ENCODE peak calls at places on chromosomes 7 and 10, in eight cellular contexts. One of them, this sample, is unnamed.

GRCh38 chr10:29859521-29860130 is 199.8 kb downstream of the JCAD start:
- DNase-seq in GM10248: no peak
- DNase-seq in mammary epithelial cell: peak; percentile 85
- DNase-seq in GM20000: no peak
- DNase-seq in progenitor cell of endocrine pancreas: no peak
- DNase-seq in pancreas: no peak
- DNase-seq in PC-9: no peak
- DNase-seq in epithelial cell of esophagus: peak; percentile 75
- DNase-seq in this sample: no peak

GRCh38 chr7:73533742-73534141 is 11.6 kb upstream of the BAZ1B start:
- DNase-seq in GM10248: no peak
- DNase-seq in mammary epithelial cell: no peak
- DNase-seq in GM20000: no peak
- DNase-seq in progenitor cell of endocrine pancreas: no peak
- DNase-seq in pancreas: no peak
- DNase-seq in PC-9: no peak
- DNase-seq in epithelial cell of esophagus: no peak
- DNase-seq in this sample: peak; percentile 1

GRCh38 chr7:105666324-105666723 is 85.0 kb upstream of the EFCAB10 start:
- DNase-seq in GM10248: no peak
- DNase-seq in mammary epithelial cell: no peak
- DNase-seq in GM20000: no peak
- DNase-seq in progenitor cell of endocrine pancreas: no peak
- DNase-seq in pancreas: no peak
- DNase-seq in PC-9: no peak
- DNase-seq in epithelial cell of esophagus: no peak
- DNase-seq in this sample: no peak

GRCh38 chr10:103397191-103397825 is 882 bp downstream of the PDCD11 start:
- DNase-seq in GM10248: no peak
- DNase-seq in mammary epithelial cell: peak; percentile 36
- DNase-seq in GM20000: no peak
- DNase-seq in progenitor cell of endocrine pancreas: no peak
- DNase-seq in pancreas: peak; percentile 15
- DNase-seq in PC-9: peak; percentile 34
- DNase-seq in epithelial cell of esophagus: peak; percentile 51
- DNase-seq in this sample: no peak

GRCh38 chr10:119166564-119166963 is 1.1 kb upstream of the SFXN4 start:
- DNase-seq in GM10248: no peak
- DNase-seq in mammary epithelial cell: no peak
- DNase-seq in GM20000: no peak
- DNase-seq in progenitor cell of endocrine pancreas: no peak
- DNase-seq in pancreas: no peak
- DNase-seq in PC-9: no peak
- DNase-seq in epithelial cell of esophagus: no peak
- DNase-seq in this sample: no peak

GRCh38 chr10:47424231-47424630 is 40.1 kb upstream of the ZNF488 start:
- DNase-seq in GM10248: no peak
- DNase-seq in mammary epithelial cell: no peak
- DNase-seq in GM20000: no peak
- DNase-seq in progenitor cell of endocrine pancreas: no peak
- DNase-seq in pancreas: no peak
- DNase-seq in PC-9: no peak
- DNase-seq in epithelial cell of esophagus: no peak
- DNase-seq in this sample: no peak

GRCh38 chr7:105838273-105839141 is 37.9 kb downstream of the ATXN7L1 start:
- DNase-seq in GM10248: no peak
- DNase-seq in mammary epithelial cell: peak; percentile 15
- DNase-seq in GM20000: no peak
- DNase-seq in progenitor cell of endocrine pancreas: no peak
- DNase-seq in pancreas: no peak
- DNase-seq in PC-9: no peak
- DNase-seq in epithelial cell of esophagus: peak; percentile 43
- DNase-seq in this sample: no peak

GRCh38 chr7:68269410-68269809 is 1272.8 kb downstream of the TYW1 start:
- DNase-seq in GM10248: no peak
- DNase-seq in mammary epithelial cell: no peak
- DNase-seq in GM20000: no peak
- DNase-seq in progenitor cell of endocrine pancreas: no peak
- DNase-seq in pancreas: no peak
- DNase-seq in PC-9: peak; percentile 61
- DNase-seq in epithelial cell of esophagus: no peak
- DNase-seq in this sample: no peak

GRCh38 chr7:102914585-102914984 is 1.8 kb downstream of the LRRC17 start:
- DNase-seq in GM10248: no peak
- DNase-seq in mammary epithelial cell: no peak
- DNase-seq in GM20000: no peak
- DNase-seq in progenitor cell of endocrine pancreas: no peak
- DNase-seq in pancreas: no peak
- DNase-seq in PC-9: no peak
- DNase-seq in epithelial cell of esophagus: no peak
- DNase-seq in this sample: no peak

GRCh38 chr7:83519240-83519639 is 129.7 kb downstream of the SEMA3E start:
- DNase-seq in GM10248: no peak
- DNase-seq in mammary epithelial cell: no peak
- DNase-seq in GM20000: no peak
- DNase-seq in progenitor cell of endocrine pancreas: no peak
- DNase-seq in pancreas: no peak
- DNase-seq in PC-9: no peak
- DNase-seq in epithelial cell of esophagus: no peak
- DNase-seq in this sample: no peak

GRCh38 chr7:158865462-158865922 is 9.1 kb downstream of the DYNC2I1 start:
- DNase-seq in GM10248: peak; percentile 37
- DNase-seq in mammary epithelial cell: no peak
- DNase-seq in GM20000: peak; percentile 64
- DNase-seq in progenitor cell of endocrine pancreas: no peak
- DNase-seq in pancreas: no peak
- DNase-seq in PC-9: no peak
- DNase-seq in epithelial cell of esophagus: no peak
- DNase-seq in this sample: no peak

GRCh38 chr10:63976538-63976937 is 455.3 kb downstream of the REEP3 start:
- DNase-seq in GM10248: peak; percentile 58
- DNase-seq in mammary epithelial cell: peak; percentile 9
- DNase-seq in GM20000: peak; percentile 75
- DNase-seq in progenitor cell of endocrine pancreas: peak; percentile 49
- DNase-seq in pancreas: peak; percentile 46
- DNase-seq in PC-9: no peak
- DNase-seq in epithelial cell of esophagus: peak; percentile 53
- DNase-seq in this sample: no peak

GRCh38 chr7:106177738-106178592 is 65.9 kb upstream of the SYPL1 start:
- DNase-seq in GM10248: no peak
- DNase-seq in mammary epithelial cell: no peak
- DNase-seq in GM20000: no peak
- DNase-seq in progenitor cell of endocrine pancreas: no peak
- DNase-seq in pancreas: no peak
- DNase-seq in PC-9: no peak
- DNase-seq in epithelial cell of esophagus: no peak
- DNase-seq in this sample: no peak

GRCh38 chr7:157318015-157318706 is 18.6 kb upstream of the DNAJB6 start:
- DNase-seq in GM10248: peak; percentile 71
- DNase-seq in mammary epithelial cell: peak; percentile 90
- DNase-seq in GM20000: peak; percentile 67
- DNase-seq in progenitor cell of endocrine pancreas: no peak
- DNase-seq in pancreas: no peak
- DNase-seq in PC-9: no peak
- DNase-seq in epithelial cell of esophagus: peak; percentile 92
- DNase-seq in this sample: no peak

GRCh38 chr10:90112681-90113080 is 411.3 kb downstream of the KIF20B start:
- DNase-seq in GM10248: no peak
- DNase-seq in mammary epithelial cell: peak; percentile 28
- DNase-seq in GM20000: no peak
- DNase-seq in progenitor cell of endocrine pancreas: no peak
- DNase-seq in pancreas: no peak
- DNase-seq in PC-9: no peak
- DNase-seq in epithelial cell of esophagus: no peak
- DNase-seq in this sample: no peak

GRCh38 chr10:129191848-129192247 is 275.2 kb upstream of the MGMT start:
- DNase-seq in GM10248: no peak
- DNase-seq in mammary epithelial cell: no peak
- DNase-seq in GM20000: no peak
- DNase-seq in progenitor cell of endocrine pancreas: no peak
- DNase-seq in pancreas: peak; percentile 12
- DNase-seq in PC-9: no peak
- DNase-seq in epithelial cell of esophagus: no peak
- DNase-seq in this sample: no peak

GRCh38 chr7:5469375-5470166 is 45.9 kb upstream of the TNRC18 start:
- DNase-seq in GM10248: no peak
- DNase-seq in mammary epithelial cell: no peak
- DNase-seq in GM20000: no peak
- DNase-seq in progenitor cell of endocrine pancreas: no peak
- DNase-seq in pancreas: no peak
- DNase-seq in PC-9: no peak
- DNase-seq in epithelial cell of esophagus: no peak
- DNase-seq in this sample: no peak

GRCh38 chr7:5470721-5471311 is 47.2 kb upstream of the TNRC18 start:
- DNase-seq in GM10248: no peak
- DNase-seq in mammary epithelial cell: no peak
- DNase-seq in GM20000: no peak
- DNase-seq in progenitor cell of endocrine pancreas: no peak
- DNase-seq in pancreas: no peak
- DNase-seq in PC-9: no peak
- DNase-seq in epithelial cell of esophagus: no peak
- DNase-seq in this sample: no peak

GRCh38 chr7:5467645-5468044 is 44.0 kb upstream of the TNRC18 start:
- DNase-seq in GM10248: no peak
- DNase-seq in mammary epithelial cell: no peak
- DNase-seq in GM20000: no peak
- DNase-seq in progenitor cell of endocrine pancreas: no peak
- DNase-seq in pancreas: no peak
- DNase-seq in PC-9: no peak
- DNase-seq in epithelial cell of esophagus: no peak
- DNase-seq in this sample: no peak

GRCh38 chr7:5472432-5473315 is 49.0 kb upstream of the TNRC18 start:
- DNase-seq in GM10248: no peak
- DNase-seq in mammary epithelial cell: no peak
- DNase-seq in GM20000: no peak
- DNase-seq in progenitor cell of endocrine pancreas: no peak
- DNase-seq in pancreas: no peak
- DNase-seq in PC-9: no peak
- DNase-seq in epithelial cell of esophagus: no peak
- DNase-seq in this sample: no peak

DNA sequence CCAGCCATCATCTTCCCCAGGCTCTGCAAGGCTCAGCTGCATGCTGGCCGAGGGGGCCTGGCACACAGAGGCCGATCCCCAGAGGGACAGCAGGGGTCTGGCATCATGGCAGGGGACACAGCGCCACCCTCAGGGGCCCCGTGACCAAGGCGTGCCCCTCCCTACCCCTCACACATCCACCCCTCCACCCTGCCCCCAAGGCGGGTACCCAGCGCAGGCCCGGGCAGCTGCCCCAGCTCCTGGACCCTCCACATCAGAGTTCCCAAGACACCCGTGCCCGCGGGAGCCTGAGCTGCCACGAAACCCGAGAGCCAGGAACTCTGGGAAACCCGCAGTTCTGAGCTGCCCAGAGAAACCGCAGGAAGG is 46.5 kb upstream of the TNRC18 start:
- DNase-seq in GM10248: no peak
- DNase-seq in mammary epithelial cell: no peak
- DNase-seq in GM20000: no peak
- DNase-seq in progenitor cell of endocrine pancreas: no peak
- DNase-seq in pancreas: no peak
- DNase-seq in PC-9: no peak
- DNase-seq in epithelial cell of esophagus: no peak
- DNase-seq in this sample: no peak
- TF ChIP-seq CTCF in GM10248: no peak
- TF ChIP-seq CTCF in mammary epithelial cell: no peak
- TF ChIP-seq CTCF in GM20000: no peak
- TF ChIP-seq CTCF in progenitor cell of endocrine pancreas: no peak
- TF ChIP-seq CTCF in pancreas: no peak
- TF ChIP-seq CTCF in PC-9: no peak
- TF ChIP-seq CTCF in epithelial cell of esophagus: no peak
- TF ChIP-seq CTCF in this sample: no peak

DNA sequence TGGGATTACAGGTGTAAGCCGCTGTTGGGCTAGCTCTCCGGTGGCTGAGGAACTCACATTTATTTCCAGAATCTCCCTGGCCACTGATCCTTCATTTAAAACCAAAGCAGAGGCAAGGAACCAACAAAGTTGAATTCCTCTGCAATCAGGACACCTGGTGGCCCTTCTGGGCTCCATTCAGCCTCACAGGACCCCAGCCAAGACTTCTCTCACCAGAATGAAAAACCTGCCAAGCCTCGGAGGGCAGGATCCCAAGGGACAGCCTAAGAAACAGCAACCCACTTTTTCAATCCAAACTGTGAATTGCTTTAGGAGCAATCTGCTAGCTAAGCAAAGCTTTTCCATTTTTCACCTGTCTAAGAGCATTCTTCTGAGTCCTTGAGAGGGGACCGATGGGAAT is 34.6 kb downstream of the OAT start:
- DNase-seq in GM10248: no peak
- DNase-seq in mammary epithelial cell: no peak
- DNase-seq in GM20000: no peak
- DNase-seq in progenitor cell of endocrine pancreas: no peak
- DNase-seq in pancreas: no peak
- DNase-seq in PC-9: no peak
- DNase-seq in epithelial cell of esophagus: no peak
- DNase-seq in this sample: no peak
- TF ChIP-seq CTCF in GM10248: no peak
- TF ChIP-seq CTCF in mammary epithelial cell: peak; percentile 19
- TF ChIP-seq CTCF in GM20000: no peak
- TF ChIP-seq CTCF in progenitor cell of endocrine pancreas: no peak
- TF ChIP-seq CTCF in pancreas: no peak
- TF ChIP-seq CTCF in PC-9: no peak
- TF ChIP-seq CTCF in epithelial cell of esophagus: peak; percentile 5
- TF ChIP-seq CTCF in this sample: no peak

GRCh38 chr10:88903715-88904114 is 23.7 kb downstream of the STAMBPL1 start:
- DNase-seq in GM10248: no peak
- DNase-seq in mammary epithelial cell: no peak
- DNase-seq in GM20000: no peak
- DNase-seq in progenitor cell of endocrine pancreas: no peak
- DNase-seq in pancreas: no peak
- DNase-seq in PC-9: no peak
- DNase-seq in epithelial cell of esophagus: no peak
- DNase-seq in this sample: no peak
- TF ChIP-seq CTCF in GM10248: no peak
- TF ChIP-seq CTCF in mammary epithelial cell: no peak
- TF ChIP-seq CTCF in GM20000: no peak
- TF ChIP-seq CTCF in progenitor cell of endocrine pancreas: no peak
- TF ChIP-seq CTCF in pancreas: no peak
- TF ChIP-seq CTCF in PC-9: no peak
- TF ChIP-seq CTCF in epithelial cell of esophagus: no peak
- TF ChIP-seq CTCF in this sample: no peak

DNA sequence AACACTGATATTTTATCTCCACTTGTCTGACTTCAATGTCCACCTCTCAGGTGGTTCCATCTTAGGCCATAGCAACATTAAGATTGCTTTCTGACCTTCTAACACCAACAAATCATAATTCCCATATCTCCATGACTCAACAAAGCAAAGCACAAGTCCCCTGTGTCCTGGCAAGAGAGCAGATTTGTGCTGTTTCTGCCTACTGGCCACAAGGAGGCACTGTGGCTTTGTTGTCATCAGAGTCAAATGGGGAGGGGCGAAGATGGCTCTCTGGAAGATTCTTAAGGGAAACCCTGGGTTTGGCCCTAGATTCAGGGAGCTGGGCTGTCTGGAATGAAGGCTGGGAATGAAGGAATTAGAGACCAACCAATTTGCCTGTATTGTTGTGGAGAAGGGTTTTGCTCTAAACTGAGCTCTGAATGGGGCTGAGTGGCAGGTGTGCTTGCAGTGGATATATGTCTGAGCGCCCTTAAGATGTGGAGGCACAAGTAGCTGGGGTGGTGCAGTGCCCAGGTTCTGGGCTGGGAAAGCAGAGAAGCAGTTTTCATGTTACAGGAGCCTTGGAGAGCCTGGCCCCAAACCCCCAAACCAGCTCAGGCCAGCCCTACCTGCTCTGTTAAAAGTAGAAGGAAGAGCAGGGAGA is 154.8 kb upstream of the PRSS58 start:
- DNase-seq in GM10248: peak; percentile 58
- DNase-seq in mammary epithelial cell: peak; percentile 61
- DNase-seq in GM20000: peak; percentile 61
- DNase-seq in progenitor cell of endocrine pancreas: no peak
- DNase-seq in pancreas: peak; percentile 18
- DNase-seq in PC-9: peak; percentile 62
- DNase-seq in epithelial cell of esophagus: peak; percentile 69
- DNase-seq in this sample: no peak
- TF ChIP-seq CTCF in GM10248: peak; percentile 68
- TF ChIP-seq CTCF in mammary epithelial cell: peak; percentile 75
- TF ChIP-seq CTCF in GM20000: peak; percentile 69
- TF ChIP-seq CTCF in progenitor cell of endocrine pancreas: peak; percentile 57
- TF ChIP-seq CTCF in pancreas: peak; percentile 7
- TF ChIP-seq CTCF in PC-9: peak; percentile 90
- TF ChIP-seq CTCF in epithelial cell of esophagus: peak; percentile 62
- TF ChIP-seq CTCF in this sample: peak; percentile 34

This sample was measured in D721Med.